ENCODE peak calls at places on chromosomes 2 and 18, in eight cellular contexts. L is cardiac muscle cell, T is colonic mucosa, M is Caco-2, C is K562, J is left ventricle myocardium inferior, I is gastrocnemius medialis, O is brain microvascular endothelial cell. Z is an unnamed sample.

GRCh38 chr2:237488901-237489860 is 2.1 kb downstream of the MLPH start:
- DNase-seq in L (no peak), T (peak; percentile 87), M (no peak), C (no peak), J (no peak), I (no peak), O (no peak), Z (no peak)

GRCh38 chr18:58158008-58158407 is 114.0 kb downstream of the NEDD4L start:
- DNase-seq in L (no peak), T (no peak), M (no peak), C (no peak), J (no peak), I (no peak), O (peak; percentile 18), Z (no peak)

GRCh38 chr2:156903335-156903734 is 354.2 kb upstream of the GALNT5 start:
- DNase-seq in L (no peak), T (no peak), M (no peak), C (no peak), J (no peak), I (no peak), O (peak; percentile 33), Z (no peak)

GRCh38 chr2:102872388-102872787 is 110.6 kb downstream of the TMEM182 start:
- DNase-seq in L (no peak), T (no peak), M (no peak), C (no peak), J (no peak), I (no peak), O (no peak), Z (no peak)

GRCh38 chr18:69400253-69400975 is at the start of gene DOK6:
- DNase-seq in L (peak; percentile 92), T (peak; percentile 29), M (no peak), C (no peak), J (peak; percentile 66), I (no peak), O (peak; percentile 82), Z (peak; percentile 50)

GRCh38 chr2:27960237-27960912 is 69.8 kb downstream of the BABAM2 start:
- DNase-seq in L (peak; percentile 92), T (no peak), M (no peak), C (no peak), J (no peak), I (no peak), O (peak; percentile 77), Z (no peak)

GRCh38 chr2:231189171-231189530 is 9.3 kb upstream of the ARMC9 start:
- DNase-seq in L (no peak), T (no peak), M (no peak), C (no peak), J (no peak), I (no peak), O (no peak), Z (no peak)

GRCh38 chr2:110121052-110121334 is 5.4 kb upstream of the MALL start:
- DNase-seq in L (no peak), T (no peak), M (no peak), C (no peak), J (no peak), I (no peak), O (no peak), Z (no peak)

GRCh38 chr2:132640116-132640515 is 29.9 kb downstream of the LYPD1 start:
- DNase-seq in L (no peak), T (no peak), M (no peak), C (no peak), J (no peak), I (no peak), O (no peak), Z (no peak)

GRCh38 chr2:60819155-60819862 is 62.1 kb upstream of the REL start:
- DNase-seq in L (no peak), T (no peak), M (peak; percentile 12), C (no peak), J (no peak), I (no peak), O (no peak), Z (no peak)

GRCh38 chr2:112542974-112543760 is 902 bp downstream of the POLR1B start:
- DNase-seq in L (peak; percentile 6), T (peak; percentile 29), M (no peak), C (no peak), J (no peak), I (no peak), O (no peak), Z (no peak)
- TF ChIP-seq CTCF in L (no peak), T (no peak), M (no peak), C (peak; percentile 0), J (no peak), I (no peak), O (peak; percentile 12), Z (no peak)

GRCh38 chr2:159735648-159736047 is 23.3 kb downstream of the MARCHF7 start:
- DNase-seq in L (no peak), T (no peak), M (no peak), C (no peak), J (no peak), I (no peak), O (no peak), Z (no peak)

GRCh38 chr2:159738509-159739390 is 26.4 kb downstream of the MARCHF7 start:
- DNase-seq in L (no peak), T (no peak), M (no peak), C (peak; percentile 38), J (no peak), I (no peak), O (no peak), Z (no peak)

GRCh38 chr2:159737292-159737916 is 25.1 kb downstream of the MARCHF7 start:
- DNase-seq in L (peak; percentile 31), T (no peak), M (no peak), C (no peak), J (no peak), I (no peak), O (no peak), Z (no peak)

GRCh38 chr2:159737917-159738296 is 25.6 kb downstream of the MARCHF7 start:
- DNase-seq in L (no peak), T (no peak), M (no peak), C (no peak), J (peak; percentile 33), I (no peak), O (no peak), Z (no peak)

GRCh38 chr2:159736048-159736447 is 23.7 kb downstream of the MARCHF7 start:
- DNase-seq in L (peak; percentile 40), T (no peak), M (no peak), C (no peak), J (no peak), I (no peak), O (no peak), Z (no peak)
- H3K36me3 ChIP-seq in L (peaks cover 47% of the 10 kb centered on the region), T (peaks cover 7% of the 10 kb centered on the region), M (peaks cover 11% of the 10 kb centered on the region), C (peaks cover 90% of the 10 kb centered on the region), J (peaks cover 64% of the 10 kb centered on the region), I (peaks cover 14% of the 10 kb centered on the region), O (peaks cover 32% of the 10 kb centered on the region), Z (peaks cover 91% of the 10 kb centered on the region)

GRCh38 chr2:64653174-64654062 is at the start of gene SERTAD2:
- DNase-seq in L (peak; percentile 94), T (peak; percentile 88), M (peak; percentile 91), C (peak; percentile 93), J (peak; percentile 93), I (peak; percentile 74), O (peak; percentile 72), Z (peak; percentile 95)

GRCh38 chr2:64650257-64650656 is 3.5 kb downstream of the SERTAD2 start:
- DNase-seq in L (no peak), T (no peak), M (no peak), C (no peak), J (no peak), I (no peak), O (no peak), Z (no peak)

GRCh38 chr2:64652231-64653173 is 1.2 kb downstream of the SERTAD2 start:
- DNase-seq in L (peak; percentile 77), T (peak; percentile 70), M (peak; percentile 74), C (no peak), J (no peak), I (no peak), O (no peak), Z (peak; percentile 69)

GRCh38 chr2:64650722-64651338 is 2.9 kb downstream of the SERTAD2 start:
- DNase-seq in L (no peak), T (peak; percentile 85), M (peak; percentile 79), C (no peak), J (no peak), I (no peak), O (no peak), Z (no peak)

DNA sequence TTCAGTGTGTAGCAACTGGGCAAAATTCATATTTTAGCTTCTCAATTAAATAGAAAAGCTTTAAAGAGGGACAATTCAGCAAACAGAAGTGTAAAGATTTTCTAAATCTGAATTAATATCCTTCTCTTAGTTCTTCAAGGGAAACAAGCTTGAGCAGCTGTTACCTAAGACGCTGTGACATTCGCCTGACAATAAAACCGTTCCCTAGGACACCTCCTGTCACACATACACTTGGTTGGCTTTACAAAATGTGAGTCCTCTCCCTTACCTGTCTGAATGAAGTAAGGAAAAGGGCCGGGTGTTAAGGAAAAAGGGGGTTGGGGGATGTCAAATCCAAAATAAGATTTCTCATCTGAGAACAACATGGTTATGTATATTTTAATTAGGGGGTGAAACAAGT is 2.1 kb downstream of the SERTAD2 start:
- DNase-seq in L (no peak), T (no peak), M (no peak), C (no peak), J (no peak), I (no peak), O (no peak), Z (no peak)
- H3K4me3 ChIP-seq in L (peak overlapping the region; percentile 90), T (no peak overlapping the region), M (peak overlapping the region; percentile 23), C (peak overlapping the region; percentile 91), J (peak overlapping the region; percentile 80), I (peak overlapping the region; percentile 91), O (no peak overlapping the region), Z (no peak overlapping the region)

GRCh38 chr2:192775461-192776262 is 580.9 kb upstream of the TMEFF2 start:
- DNase-seq in L (no peak), T (no peak), M (no peak), C (no peak), J (no peak), I (no peak), O (no peak), Z (no peak)
- TF ChIP-seq CTCF in L (no peak), T (no peak), M (no peak), C (no peak), J (no peak), I (no peak), O (no peak), Z (no peak)

DNA sequence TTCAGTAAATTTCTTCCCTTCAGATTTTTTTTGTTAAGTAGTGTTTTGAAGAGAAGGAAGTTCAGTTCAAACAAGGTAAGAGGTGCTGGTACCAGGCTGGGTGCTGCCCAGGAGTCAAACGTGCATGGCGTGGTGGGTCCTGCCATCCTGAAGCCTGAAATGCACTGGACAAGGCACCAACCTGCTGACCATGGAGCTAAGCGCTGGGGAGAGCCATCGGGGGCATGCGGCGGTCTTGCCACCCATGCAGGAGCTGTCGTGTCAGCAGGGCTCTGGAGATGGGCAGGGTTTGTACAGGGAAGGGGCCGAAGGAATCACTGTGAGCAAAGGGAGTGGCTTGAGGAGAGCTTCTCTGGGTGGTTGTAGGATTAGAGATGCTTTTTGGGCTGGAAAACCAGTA is 126.6 kb downstream of the GBX2 start:
- DNase-seq in L (no peak), T (no peak), M (no peak), C (no peak), J (no peak), I (no peak), O (no peak), Z (no peak)
- H3K36me3 ChIP-seq in L (peaks cover 2% of the 10 kb centered on the region), T (no peaks in the 10 kb centered on the region), M (no peaks in the 10 kb centered on the region), C (peaks cover 2% of the 10 kb centered on the region), J (peaks cover 28% of the 10 kb centered on the region), I (peaks cover 20% of the 10 kb centered on the region), O (no peaks in the 10 kb centered on the region), Z (peaks cover 40% of the 10 kb centered on the region)

GRCh38 chr2:178927173-178927572 is 120.0 kb upstream of the TTN start:
- DNase-seq in L (no peak), T (no peak), M (no peak), C (no peak), J (no peak), I (no peak), O (no peak), Z (no peak)
- H3K4me3 ChIP-seq in L (no peak overlapping the region), T (no peak overlapping the region), M (no peak overlapping the region), C (no peak overlapping the region), J (no peak overlapping the region), I (no peak overlapping the region), O (no peak overlapping the region), Z (no peak overlapping the region)